ENCODE peak calls at places on chromosomes 5 and 9, in five cellular contexts. T, U, L, H and Z are unnamed samples.

GRCh38 chr5:173771058-173771742 is 116.9 kb upstream of the CPEB4 start:
- DNase-seq in T (no peak), U (no peak), L (peak; percentile 49), H (no peak), Z (no peak)

GRCh38 chr9:94018628-94019027 is 63.5 kb upstream of the BARX1 start:
- DNase-seq in T (no peak), U (peak; percentile 6), L (no peak), H (no peak), Z (peak; percentile 78)

GRCh38 chr5:179803651-179804598 is 2.7 kb downstream of the MGAT4B start:
- DNase-seq in T (no peak), U (peak; percentile 77), L (peak; percentile 78), H (peak; percentile 75), Z (peak; percentile 89)

GRCh38 chr5:160174780-160175437 is 54.4 kb upstream of the FABP6 start:
- DNase-seq in T (no peak), U (no peak), L (no peak), H (no peak), Z (no peak)

GRCh38 chr9:69130456-69131441 is 43.3 kb upstream of the TJP2 start:
- DNase-seq in T (no peak), U (peak; percentile 23), L (no peak), H (no peak), Z (no peak)

GRCh38 chr9:77946969-77947368 is 84.6 kb downstream of the GNAQ start:
- DNase-seq in T (no peak), U (peak; percentile 65), L (no peak), H (no peak), Z (peak; percentile 65)

GRCh38 chr5:57778528-57779175 is 296.0 kb upstream of the ACTBL2 start:
- DNase-seq in T (no peak), U (peak; percentile 7), L (no peak), H (no peak), Z (no peak)

GRCh38 chr5:107985144-107985543 is 314.4 kb upstream of the EFNA5 start:
- DNase-seq in T (no peak), U (peak; percentile 93), L (no peak), H (no peak), Z (peak; percentile 44)

GRCh38 chr5:171428849-171429542 is 9.5 kb downstream of the FGF18 start:
- DNase-seq in T (no peak), U (no peak), L (peak; percentile 59), H (peak; percentile 39), Z (no peak)

GRCh38 chr5:14009575-14009974 is 65.1 kb upstream of the DNAH5 start:
- DNase-seq in T (no peak), U (no peak), L (no peak), H (no peak), Z (no peak)

GRCh38 chr9:98191615-98192502 is 578 bp downstream of the CORO2A start:
- DNase-seq in T (no peak), U (peak; percentile 46), L (peak; percentile 86), H (peak; percentile 84), Z (no peak)